ENCODE peak calls at places on chromosomes 11 and 22, in eight cellular contexts. One of them, this sample, is unnamed.

GRCh38 chr11:36110698-36111410 is 167.0 kb downstream of the LDLRAD3 start:
- DNase-seq in Peyer's patch: no peak
- DNase-seq in tibial nerve: no peak
- DNase-seq in endodermal cell: peak
- DNase-seq in kidney: no peak
- DNase-seq in heart left ventricle: no peak
- DNase-seq in brain microvascular endothelial cell: no peak
- DNase-seq in PC-9: no peak
- DNase-seq in this sample: no peak

GRCh38 chr11:10622957-10623787 is 54.7 kb upstream of the LYVE1 start:
- DNase-seq in Peyer's patch: no peak
- DNase-seq in tibial nerve: no peak
- DNase-seq in endodermal cell: peak
- DNase-seq in kidney: no peak
- DNase-seq in heart left ventricle: peak
- DNase-seq in brain microvascular endothelial cell: no peak
- DNase-seq in PC-9: no peak
- DNase-seq in this sample: no peak

GRCh38 chr22:33811686-33812085 is 108.6 kb downstream of the LARGE1 start:
- DNase-seq in Peyer's patch: no peak
- DNase-seq in tibial nerve: peak
- DNase-seq in endodermal cell: no peak
- DNase-seq in kidney: peak
- DNase-seq in heart left ventricle: no peak
- DNase-seq in brain microvascular endothelial cell: peak
- DNase-seq in PC-9: no peak
- DNase-seq in this sample: no peak

GRCh38 chr11:130849215-130849568 is 67.1 kb downstream of the SNX19 start:
- DNase-seq in Peyer's patch: no peak
- DNase-seq in tibial nerve: no peak
- DNase-seq in endodermal cell: no peak
- DNase-seq in kidney: no peak
- DNase-seq in heart left ventricle: no peak
- DNase-seq in brain microvascular endothelial cell: no peak
- DNase-seq in PC-9: no peak
- DNase-seq in this sample: no peak

GRCh38 chr22:28670153-28670552 is 9.5 kb downstream of the TTC28 start:
- DNase-seq in Peyer's patch: no peak
- DNase-seq in tibial nerve: no peak
- DNase-seq in endodermal cell: no peak
- DNase-seq in kidney: no peak
- DNase-seq in heart left ventricle: no peak
- DNase-seq in brain microvascular endothelial cell: no peak
- DNase-seq in PC-9: no peak
- DNase-seq in this sample: no peak

GRCh38 chr11:3121931-3122774 is 43.0 kb downstream of the OSBPL5 start:
- DNase-seq in Peyer's patch: peak
- DNase-seq in tibial nerve: no peak
- DNase-seq in endodermal cell: peak
- DNase-seq in kidney: peak
- DNase-seq in heart left ventricle: peak
- DNase-seq in brain microvascular endothelial cell: no peak
- DNase-seq in PC-9: no peak
- DNase-seq in this sample: no peak

GRCh38 chr11:20670932-20671403 is 1.6 kb downstream of the NELL1 start:
- DNase-seq in Peyer's patch: no peak
- DNase-seq in tibial nerve: no peak
- DNase-seq in endodermal cell: peak
- DNase-seq in kidney: peak
- DNase-seq in heart left ventricle: no peak
- DNase-seq in brain microvascular endothelial cell: no peak
- DNase-seq in PC-9: no peak
- DNase-seq in this sample: no peak

GRCh38 chr11:75308986-75309385 is 42.5 kb downstream of the ARRB1 start:
- DNase-seq in Peyer's patch: no peak
- DNase-seq in tibial nerve: no peak
- DNase-seq in endodermal cell: no peak
- DNase-seq in kidney: peak
- DNase-seq in heart left ventricle: no peak
- DNase-seq in brain microvascular endothelial cell: no peak
- DNase-seq in PC-9: no peak
- DNase-seq in this sample: no peak

GRCh38 chr22:25668437-25668836 is 73.6 kb upstream of the MYO18B start:
- DNase-seq in Peyer's patch: no peak
- DNase-seq in tibial nerve: peak
- DNase-seq in endodermal cell: no peak
- DNase-seq in kidney: no peak
- DNase-seq in heart left ventricle: no peak
- DNase-seq in brain microvascular endothelial cell: no peak
- DNase-seq in PC-9: no peak
- DNase-seq in this sample: no peak

GRCh38 chr11:66595245-66595904 is 2.4 kb downstream of the CCS start:
- DNase-seq in Peyer's patch: no peak
- DNase-seq in tibial nerve: no peak
- DNase-seq in endodermal cell: no peak
- DNase-seq in kidney: peak
- DNase-seq in heart left ventricle: no peak
- DNase-seq in brain microvascular endothelial cell: no peak
- DNase-seq in PC-9: no peak
- DNase-seq in this sample: peak

GRCh38 chr11:17230867-17231851 is 23.4 kb upstream of the PIK3C2A start:
- DNase-seq in Peyer's patch: no peak
- DNase-seq in tibial nerve: no peak
- DNase-seq in endodermal cell: no peak
- DNase-seq in kidney: no peak
- DNase-seq in heart left ventricle: no peak
- DNase-seq in brain microvascular endothelial cell: no peak
- DNase-seq in PC-9: no peak
- DNase-seq in this sample: no peak

GRCh38 chr22:42673898-42674390 is 24.8 kb upstream of the CYB5R3 start:
- DNase-seq in Peyer's patch: no peak
- DNase-seq in tibial nerve: no peak
- DNase-seq in endodermal cell: no peak
- DNase-seq in kidney: no peak
- DNase-seq in heart left ventricle: no peak
- DNase-seq in brain microvascular endothelial cell: no peak
- DNase-seq in PC-9: no peak
- DNase-seq in this sample: no peak

GRCh38 chr22:50542416-50542927 is 3.2 kb upstream of the KLHDC7B start:
- DNase-seq in Peyer's patch: no peak
- DNase-seq in tibial nerve: no peak
- DNase-seq in endodermal cell: no peak
- DNase-seq in kidney: no peak
- DNase-seq in heart left ventricle: no peak
- DNase-seq in brain microvascular endothelial cell: no peak
- DNase-seq in PC-9: no peak
- DNase-seq in this sample: no peak

GRCh38 chr11:15675683-15676082 is 561.0 kb downstream of the INSC start:
- DNase-seq in Peyer's patch: no peak
- DNase-seq in tibial nerve: no peak
- DNase-seq in endodermal cell: no peak
- DNase-seq in kidney: no peak
- DNase-seq in heart left ventricle: no peak
- DNase-seq in brain microvascular endothelial cell: no peak
- DNase-seq in PC-9: no peak
- DNase-seq in this sample: no peak

GRCh38 chr22:44878483-44879300 is 126.3 kb downstream of the ARHGAP8 start:
- DNase-seq in Peyer's patch: no peak
- DNase-seq in tibial nerve: no peak
- DNase-seq in endodermal cell: peak
- DNase-seq in kidney: peak
- DNase-seq in heart left ventricle: no peak
- DNase-seq in brain microvascular endothelial cell: no peak
- DNase-seq in PC-9: no peak
- DNase-seq in this sample: no peak

DNA sequence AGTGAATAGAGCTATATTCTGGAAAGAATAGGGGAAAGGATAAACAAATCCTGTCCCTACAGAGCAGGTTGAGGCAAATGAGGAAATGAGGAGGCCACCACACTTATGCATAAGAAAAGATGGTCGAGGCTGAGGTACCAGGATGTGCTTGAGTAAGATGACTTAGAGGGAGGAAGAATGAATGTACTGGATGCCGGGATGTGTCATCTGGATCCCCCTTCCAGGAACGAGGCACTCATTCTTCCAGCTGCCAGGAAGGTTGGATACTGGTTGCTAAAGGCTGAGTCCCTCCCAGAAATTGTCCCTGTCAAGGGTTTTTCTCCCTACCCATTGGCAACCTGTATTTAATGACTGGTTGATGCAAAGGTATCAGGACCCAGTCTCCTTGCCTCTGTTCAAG is 31.1 kb upstream of the SYT9 start:
- DNase-seq in Peyer's patch: no peak
- DNase-seq in tibial nerve: no peak
- DNase-seq in endodermal cell: no peak
- DNase-seq in kidney: no peak
- DNase-seq in heart left ventricle: no peak
- DNase-seq in brain microvascular endothelial cell: no peak
- DNase-seq in PC-9: no peak
- DNase-seq in this sample: no peak
- H3K27ac ChIP-seq in Peyer's patch: no peak
- H3K27ac ChIP-seq in tibial nerve: no peak
- H3K27ac ChIP-seq in endodermal cell: no peak
- H3K27ac ChIP-seq in kidney: no peak
- H3K27ac ChIP-seq in heart left ventricle: no peak
- H3K27ac ChIP-seq in brain microvascular endothelial cell: no peak
- H3K27ac ChIP-seq in PC-9: no peak
- H3K27ac ChIP-seq in this sample: no peak

GRCh38 chr22:35046744-35047462 is 19.1 kb upstream of the ISX start:
- DNase-seq in Peyer's patch: no peak
- DNase-seq in tibial nerve: no peak
- DNase-seq in endodermal cell: peak
- DNase-seq in kidney: peak
- DNase-seq in heart left ventricle: no peak
- DNase-seq in brain microvascular endothelial cell: no peak
- DNase-seq in PC-9: no peak
- DNase-seq in this sample: no peak

GRCh38 chr22:35044607-35045390 is 21.2 kb upstream of the ISX start:
- DNase-seq in Peyer's patch: no peak
- DNase-seq in tibial nerve: no peak
- DNase-seq in endodermal cell: peak
- DNase-seq in kidney: no peak
- DNase-seq in heart left ventricle: no peak
- DNase-seq in brain microvascular endothelial cell: no peak
- DNase-seq in PC-9: no peak
- DNase-seq in this sample: no peak

GRCh38 chr22:35043932-35044319 is 22.0 kb upstream of the ISX start:
- DNase-seq in Peyer's patch: no peak
- DNase-seq in tibial nerve: no peak
- DNase-seq in endodermal cell: no peak
- DNase-seq in kidney: no peak
- DNase-seq in heart left ventricle: no peak
- DNase-seq in brain microvascular endothelial cell: no peak
- DNase-seq in PC-9: no peak
- DNase-seq in this sample: no peak

GRCh38 chr22:35043251-35043931 is 22.6 kb upstream of the ISX start:
- DNase-seq in Peyer's patch: no peak
- DNase-seq in tibial nerve: no peak
- DNase-seq in endodermal cell: peak
- DNase-seq in kidney: no peak
- DNase-seq in heart left ventricle: no peak
- DNase-seq in brain microvascular endothelial cell: no peak
- DNase-seq in PC-9: no peak
- DNase-seq in this sample: no peak

DNA sequence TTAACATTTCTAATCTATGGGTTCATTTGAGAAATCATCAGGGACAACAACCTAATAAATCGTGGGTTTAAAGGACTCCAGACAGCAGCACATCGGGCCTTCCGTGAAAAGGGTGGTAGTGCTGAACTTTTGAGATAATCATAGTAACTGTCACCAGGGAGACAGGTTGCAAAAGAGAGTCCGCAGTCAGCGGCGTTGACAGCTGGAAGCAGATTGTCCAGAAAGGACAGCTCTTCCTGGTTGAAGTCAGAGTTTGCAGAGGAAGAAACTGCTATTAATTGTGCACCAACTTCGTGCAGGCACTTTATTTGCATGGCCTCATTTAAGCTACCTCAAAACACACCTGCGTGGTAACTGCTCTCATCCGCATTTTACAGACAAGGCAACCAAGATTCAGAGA is 20.5 kb upstream of the ISX start:
- DNase-seq in Peyer's patch: no peak
- DNase-seq in tibial nerve: no peak
- DNase-seq in endodermal cell: no peak
- DNase-seq in kidney: peak
- DNase-seq in heart left ventricle: no peak
- DNase-seq in brain microvascular endothelial cell: no peak
- DNase-seq in PC-9: no peak
- DNase-seq in this sample: no peak
- TF ChIP-seq CTCF in Peyer's patch: no peak
- TF ChIP-seq CTCF in tibial nerve: no peak
- TF ChIP-seq CTCF in endodermal cell: no peak
- TF ChIP-seq CTCF in kidney: no peak
- TF ChIP-seq CTCF in heart left ventricle: no peak
- TF ChIP-seq CTCF in brain microvascular endothelial cell: no peak
- TF ChIP-seq CTCF in PC-9: no peak
- TF ChIP-seq CTCF in this sample: no peak

GRCh38 chr11:123135863-123136446 is 59.1 kb downstream of the CLMP start:
- DNase-seq in Peyer's patch: no peak
- DNase-seq in tibial nerve: peak
- DNase-seq in endodermal cell: no peak
- DNase-seq in kidney: no peak
- DNase-seq in heart left ventricle: no peak
- DNase-seq in brain microvascular endothelial cell: no peak
- DNase-seq in PC-9: no peak
- DNase-seq in this sample: no peak

GRCh38 chr11:123137496-123138270 is 57.4 kb downstream of the CLMP start:
- DNase-seq in Peyer's patch: peak
- DNase-seq in tibial nerve: peak
- DNase-seq in endodermal cell: peak
- DNase-seq in kidney: peak
- DNase-seq in heart left ventricle: peak
- DNase-seq in brain microvascular endothelial cell: peak
- DNase-seq in PC-9: no peak
- DNase-seq in this sample: no peak

GRCh38 chr11:123143476-123143875 is 51.6 kb downstream of the CLMP start:
- DNase-seq in Peyer's patch: no peak
- DNase-seq in tibial nerve: no peak
- DNase-seq in endodermal cell: no peak
- DNase-seq in kidney: no peak
- DNase-seq in heart left ventricle: no peak
- DNase-seq in brain microvascular endothelial cell: no peak
- DNase-seq in PC-9: no peak
- DNase-seq in this sample: no peak

GRCh38 chr11:123143921-123144320 is 51.1 kb downstream of the CLMP start:
- DNase-seq in Peyer's patch: no peak
- DNase-seq in tibial nerve: no peak
- DNase-seq in endodermal cell: no peak
- DNase-seq in kidney: no peak
- DNase-seq in heart left ventricle: no peak
- DNase-seq in brain microvascular endothelial cell: no peak
- DNase-seq in PC-9: no peak
- DNase-seq in this sample: no peak

GRCh38 chr11:123139206-123139605 is 55.8 kb downstream of the CLMP start:
- DNase-seq in Peyer's patch: no peak
- DNase-seq in tibial nerve: no peak
- DNase-seq in endodermal cell: no peak
- DNase-seq in kidney: no peak
- DNase-seq in heart left ventricle: no peak
- DNase-seq in brain microvascular endothelial cell: no peak
- DNase-seq in PC-9: no peak
- DNase-seq in this sample: no peak
- H3K27ac ChIP-seq in Peyer's patch: no peak
- H3K27ac ChIP-seq in tibial nerve: no peak
- H3K27ac ChIP-seq in endodermal cell: no peak
- H3K27ac ChIP-seq in kidney: no peak
- H3K27ac ChIP-seq in heart left ventricle: no peak
- H3K27ac ChIP-seq in brain microvascular endothelial cell: no peak
- H3K27ac ChIP-seq in PC-9: no peak
- H3K27ac ChIP-seq in this sample: no peak

GRCh38 chr11:115528217-115528616 is 24.0 kb upstream of the CADM1 start:
- DNase-seq in Peyer's patch: no peak
- DNase-seq in tibial nerve: no peak
- DNase-seq in endodermal cell: peak
- DNase-seq in kidney: no peak
- DNase-seq in heart left ventricle: no peak
- DNase-seq in brain microvascular endothelial cell: no peak
- DNase-seq in PC-9: no peak
- DNase-seq in this sample: no peak
- TF ChIP-seq CTCF in Peyer's patch: no peak
- TF ChIP-seq CTCF in tibial nerve: no peak
- TF ChIP-seq CTCF in endodermal cell: peak
- TF ChIP-seq CTCF in kidney: no peak
- TF ChIP-seq CTCF in heart left ventricle: no peak
- TF ChIP-seq CTCF in brain microvascular endothelial cell: no peak
- TF ChIP-seq CTCF in PC-9: no peak
- TF ChIP-seq CTCF in this sample: no peak

This sample was measured in CD8-positive, alpha-beta T cell.